ENCODE peak calls at places on chromosomes 13 and 19, in four cellular contexts. I, K, C and A are unnamed samples.

GRCh38 chr13:109698779-109699178 is 87.6 kb downstream of the IRS2 start:
- DNase-seq in I (no peak), K (peak), C (no peak), A (no peak)

GRCh38 chr13:69857188-69857821 is 250.3 kb upstream of the ATXN8OS start:
- DNase-seq in I (peak), K (peak), C (peak), A (no peak)

GRCh38 chr13:98570929-98571372 is 6.0 kb downstream of the STK24 start:
- DNase-seq in I (no peak), K (peak), C (no peak), A (no peak)

GRCh38 chr13:50594276-50594970 is 249.1 kb downstream of the DLEU7 start:
- DNase-seq in I (no peak), K (no peak), C (peak), A (no peak)

GRCh38 chr13:44591316-44591715 is 15.2 kb upstream of the TSC22D1 start:
- DNase-seq in I (peak), K (no peak), C (peak), A (no peak)

GRCh38 chr13:105272660-105273631 is 1262.5 kb downstream of the EFNB2 start:
- DNase-seq in I (peak), K (no peak), C (peak), A (no peak)

GRCh38 chr19:46311444-46311843 is 14.6 kb downstream of the HIF3A start:
- DNase-seq in I (no peak), K (no peak), C (no peak), A (no peak)

GRCh38 chr19:38009650-38010229 is 102.7 kb downstream of the SIPA1L3 start:
- DNase-seq in I (no peak), K (no peak), C (no peak), A (no peak)

GRCh38 chr19:4737955-4738580 is 14.4 kb upstream of the DPP9 start:
- DNase-seq in I (no peak), K (no peak), C (peak), A (no peak)

GRCh38 chr13:111541345-111541744 is 220.9 kb downstream of the TEX29 start:
- DNase-seq in I (no peak), K (no peak), C (no peak), A (no peak)

GRCh38 chr13:31742102-31742695 is 2.9 kb downstream of the RXFP2 start:
- DNase-seq in I (peak), K (peak), C (peak), A (no peak)

GRCh38 chr19:16594681-16595091 is 22.5 kb upstream of the SLC35E1 start:
- DNase-seq in I (no peak), K (no peak), C (no peak), A (no peak)

GRCh38 chr19:46967578-46968018 is 52.0 kb upstream of the NPAS1 start:
- DNase-seq in I (no peak), K (no peak), C (no peak), A (no peak)

GRCh38 chr19:47518139-47518538 is 3.3 kb upstream of the NAPA start:
- DNase-seq in I (no peak), K (peak), C (no peak), A (no peak)

GRCh38 chr19:15680923-15681322 is 8.0 kb downstream of the CYP4F12 start:
- DNase-seq in I (no peak), K (no peak), C (no peak), A (no peak)

GRCh38 chr19:10353793-10354391 is 14.5 kb upstream of the ICAM3 start:
- DNase-seq in I (peak), K (peak), C (peak), A (no peak)

GRCh38 chr19:3343619-3344502 is 22.5 kb upstream of the NFIC start:
- DNase-seq in I (peak), K (peak), C (no peak), A (peak)

GRCh38 chr13:110166598-110166997 is 140.4 kb downstream of the COL4A1 start:
- DNase-seq in I (no peak), K (no peak), C (no peak), A (no peak)

GRCh38 chr19:45693168-45693788 is 812 bp downstream of the QPCTL start:
- DNase-seq in I (peak), K (peak), C (peak), A (no peak)

GRCh38 chr13:52852444-52852843 is 4.0 kb upstream of the PCDH8 start:
- DNase-seq in I (no peak), K (no peak), C (no peak), A (no peak)

GRCh38 chr19:17944301-17944700 is 11.5 kb downstream of the CCDC124 start:
- DNase-seq in I (no peak), K (peak), C (no peak), A (no peak)

GRCh38 chr19:15421726-15422260 is 3.0 kb upstream of the AKAP8L start:
- DNase-seq in I (no peak), K (no peak), C (no peak), A (no peak)

GRCh38 chr19:38952395-38953165 is 21.8 kb downstream of the MRPS12 start:
- DNase-seq in I (peak), K (no peak), C (peak), A (no peak)

GRCh38 chr13:74006666-74007065 is 127.5 kb downstream of the KLF12 start:
- DNase-seq in I (no peak), K (no peak), C (no peak), A (peak)

GRCh38 chr13:77390391-77390790 is 63.5 kb upstream of the MYCBP2 start:
- DNase-seq in I (no peak), K (no peak), C (no peak), A (no peak)

GRCh38 chr19:12884926-12885748 is 1.9 kb downstream of the KLF1 start:
- DNase-seq in I (peak), K (peak), C (peak), A (peak)

GRCh38 chr19:35347930-35348298 is 212 bp downstream of the FFAR1 start:
- DNase-seq in I (no peak), K (no peak), C (no peak), A (no peak)

GRCh38 chr19:10142701-10143375 is 23.1 kb upstream of the EIF3G start:
- DNase-seq in I (no peak), K (no peak), C (no peak), A (no peak)

GRCh38 chr19:28541029-28541428 is 671.9 kb downstream of the UQCRFS1 start:
- DNase-seq in I (no peak), K (no peak), C (no peak), A (no peak)

GRCh38 chr19:17402982-17403855 is 2.2 kb downstream of the BST2 start:
- DNase-seq in I (peak), K (no peak), C (peak), A (no peak)

GRCh38 chr19:15437355-15438123 is 12.2 kb downstream of the WIZ start:
- DNase-seq in I (no peak), K (peak), C (no peak), A (no peak)

GRCh38 chr13:93309886-93310520 is 83.4 kb downstream of the GPC6 start:
- DNase-seq in I (peak), K (peak), C (peak), A (no peak)

GRCh38 chr13:37667631-37668161 is 69.1 kb upstream of the POSTN start:
- DNase-seq in I (no peak), K (no peak), C (no peak), A (no peak)

GRCh38 chr19:54955356-54955755 is 8.0 kb upstream of the NLRP7 start:
- DNase-seq in I (no peak), K (peak), C (no peak), A (no peak)

DNA sequence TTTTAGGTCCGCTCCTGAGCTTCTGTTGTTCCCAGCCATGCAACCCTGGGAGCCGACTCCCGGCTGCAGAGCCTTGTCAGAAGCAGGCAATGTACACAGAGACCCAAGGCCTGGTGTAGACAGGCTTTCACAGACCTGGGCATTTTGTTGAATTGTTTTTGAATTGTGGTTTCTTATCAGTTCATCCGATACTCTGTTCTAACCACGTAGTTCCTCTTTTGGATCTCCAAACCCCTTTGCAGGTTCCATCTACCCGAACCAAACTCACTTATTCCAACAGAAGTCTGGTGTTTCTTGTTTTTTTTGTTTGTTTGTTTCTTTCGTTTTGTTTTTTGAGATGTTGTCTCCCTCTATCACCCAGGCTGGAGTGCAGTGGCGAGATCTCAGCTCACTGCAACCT is 6.3 kb upstream of the NLRP2 start:
- DNase-seq in I (no peak), K (no peak), C (no peak), A (no peak)
- H3K4me2 ChIP-seq in I (no peak), K (no peak), C (no peak), A (no peak)

GRCh38 chr13:34941436-34941834 is 635 bp upstream of the NBEA start:
- DNase-seq in I (no peak), K (no peak), C (no peak), A (no peak)

GRCh38 chr13:34943675-34944634 is 1.9 kb downstream of the NBEA start:
- DNase-seq in I (no peak), K (no peak), C (no peak), A (no peak)

GRCh38 chr13:34939771-34940170 is 2.3 kb upstream of the NBEA start:
- DNase-seq in I (no peak), K (no peak), C (no peak), A (no peak)

GRCh38 chr13:34941835-34942731 is at the start of gene NBEA:
- DNase-seq in I (peak), K (peak), C (peak), A (no peak)

GRCh38 chr13:34942732-34943674 is 933 bp downstream of the NBEA start:
- DNase-seq in I (peak), K (no peak), C (peak), A (no peak)
- H3K4me2 ChIP-seq in I (peak), K (peak), C (peak), A (no peak)

GRCh38 chr19:31667106-31667505 is 317.9 kb upstream of the TSHZ3 start:
- DNase-seq in I (no peak), K (no peak), C (no peak), A (no peak)
- H3K4me2 ChIP-seq in I (no peak), K (no peak), C (no peak), A (no peak)

DNA sequence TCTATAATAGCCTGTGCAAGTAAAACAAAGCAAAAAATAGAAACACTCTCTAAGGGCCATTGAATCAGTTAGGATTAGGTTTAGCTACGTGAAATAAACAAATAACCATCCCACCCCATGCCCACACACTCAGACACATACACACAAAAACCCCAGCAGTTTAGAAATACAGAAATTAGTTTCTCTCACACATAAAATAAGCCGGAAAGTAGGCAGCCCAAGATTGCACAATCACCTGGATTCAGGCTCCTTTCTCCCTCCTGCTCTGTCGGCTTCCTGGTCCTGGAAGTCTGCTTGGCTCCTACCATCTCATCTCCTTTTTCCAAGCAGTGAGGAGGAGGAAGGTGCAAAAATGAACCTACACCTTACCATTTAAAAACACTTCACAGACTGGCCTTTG is 22.6 kb upstream of the USP12 start:
- DNase-seq in I (no peak), K (no peak), C (no peak), A (no peak)
- H3K4me2 ChIP-seq in I (no peak), K (no peak), C (no peak), A (no peak)

DNA sequence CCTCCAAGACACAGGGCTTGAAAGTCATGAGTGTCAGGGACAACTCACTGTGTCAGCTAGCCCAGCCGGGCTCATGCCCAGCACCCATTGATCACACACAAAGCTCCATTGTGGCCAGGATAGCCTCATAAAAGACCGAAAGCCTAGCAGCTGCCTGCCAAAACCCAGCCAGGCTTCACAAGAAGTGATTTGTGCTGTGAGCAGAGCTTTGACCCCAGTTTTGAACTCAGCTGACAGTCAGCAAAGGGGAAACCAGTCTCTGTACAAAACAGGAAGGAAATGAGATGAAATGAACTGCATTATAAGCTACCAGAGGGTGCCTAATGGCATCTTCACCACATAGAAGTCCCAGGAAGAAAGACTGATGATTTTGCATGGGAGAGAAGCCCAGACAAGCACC is 2.9 kb upstream of the RUBCNL start:
- DNase-seq in I (no peak), K (no peak), C (peak), A (no peak)
- H3K4me2 ChIP-seq in I (no peak), K (no peak), C (peak), A (no peak)

GRCh38 chr19:54561840-54562239 is 11.8 kb upstream of the LILRA2 start:
- DNase-seq in I (no peak), K (no peak), C (no peak), A (no peak)
- H3K4me2 ChIP-seq in I (no peak), K (no peak), C (no peak), A (no peak)

GRCh38 chr13:49113526-49114286 is 106.4 kb upstream of the MLNR start:
- DNase-seq in I (peak), K (peak), C (peak), A (no peak)
- H3K4me2 ChIP-seq in I (no peak), K (peak), C (peak), A (peak)

GRCh38 chr19:49515767-49516166 is 3.3 kb downstream of the FCGRT start:
- DNase-seq in I (no peak), K (no peak), C (no peak), A (no peak)
- H3K4me2 ChIP-seq in I (no peak), K (no peak), C (no peak), A (no peak)

GRCh38 chr19:43489310-43489709 is 15.2 kb downstream of the PHLDB3 start:
- DNase-seq in I (no peak), K (no peak), C (no peak), A (no peak)

GRCh38 chr19:43490759-43491158 is 13.8 kb downstream of the PHLDB3 start:
- DNase-seq in I (no peak), K (no peak), C (no peak), A (no peak)

GRCh38 chr19:43486412-43486811 is 18.1 kb downstream of the PHLDB3 start:
- DNase-seq in I (no peak), K (no peak), C (no peak), A (no peak)

GRCh38 chr19:43489979-43490599 is 14.5 kb downstream of the PHLDB3 start:
- DNase-seq in I (no peak), K (no peak), C (no peak), A (no peak)

GRCh38 chr19:43488179-43488578 is 16.4 kb downstream of the PHLDB3 start:
- DNase-seq in I (no peak), K (no peak), C (no peak), A (no peak)
- H3K4me2 ChIP-seq in I (no peak), K (no peak), C (no peak), A (no peak)

DNA sequence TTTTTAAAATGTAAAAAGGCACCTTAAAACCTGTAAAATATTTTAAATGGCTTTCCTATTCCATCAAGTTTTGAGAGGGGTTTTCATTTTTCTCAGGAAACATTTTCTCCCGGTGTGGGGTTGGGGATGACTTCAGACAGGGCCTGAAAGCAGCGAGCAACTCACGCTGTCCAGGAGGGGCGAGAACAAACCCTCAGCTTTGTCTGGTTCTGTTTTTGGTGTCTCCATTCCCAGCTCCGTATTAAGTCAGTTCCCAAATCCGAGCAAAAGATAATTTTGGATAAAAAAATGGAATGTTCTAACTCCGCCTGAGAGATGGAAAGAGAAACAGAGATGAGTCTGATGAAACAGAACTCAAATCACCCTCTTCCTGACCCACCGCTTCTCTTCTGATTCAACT is 38.5 kb downstream of the RFX2 start:
- DNase-seq in I (no peak), K (no peak), C (no peak), A (no peak)
- H3K4me2 ChIP-seq in I (no peak), K (peak), C (no peak), A (no peak)